ENCODE peak calls at places on chromosomes 16 and 17, in five cellular contexts. One of them, this sample, is unnamed.

GRCh38 chr17:51428668-51429486 is 168.5 kb downstream of the UTP18 start:
- DNase-seq in K562: no peak
- DNase-seq in H1: no peak
- DNase-seq in A549: no peak
- DNase-seq in HepG2: no peak
- DNase-seq in this sample: no peak

GRCh38 chr16:12239226-12239625 is 262.7 kb downstream of the SNX29 start:
- DNase-seq in H1: no peak
- DNase-seq in K562: no peak
- DNase-seq in A549: no peak
- DNase-seq in HepG2: no peak
- DNase-seq in this sample: no peak

GRCh38 chr17:1769826-1770477 is 8.1 kb downstream of the SERPINF1 start:
- DNase-seq in K562: no peak
- DNase-seq in HepG2: peak; percentile 95
- DNase-seq in H1: no peak
- DNase-seq in A549: peak; percentile 61
- DNase-seq in this sample: no peak

GRCh38 chr17:77645441-77646430 is 312.8 kb upstream of the TNRC6C start:
- DNase-seq in A549: no peak
- DNase-seq in HepG2: no peak
- DNase-seq in H1: no peak
- DNase-seq in K562: no peak
- DNase-seq in this sample: no peak

GRCh38 chr17:17313350-17313991 is 10.3 kb downstream of the NT5M start:
- DNase-seq in H1: peak; percentile 79
- DNase-seq in K562: peak; percentile 31
- DNase-seq in A549: peak; percentile 85
- DNase-seq in HepG2: peak; percentile 67
- DNase-seq in this sample: peak; percentile 16

GRCh38 chr16:89498839-89499238 is 8.5 kb upstream of the ANKRD11 start:
- DNase-seq in HepG2: no peak
- DNase-seq in K562: no peak
- DNase-seq in H1: no peak
- DNase-seq in A549: no peak
- DNase-seq in this sample: no peak

GRCh38 chr17:7748098-7748775 is 30.7 kb downstream of the DNAH2 start:
- DNase-seq in HepG2: no peak
- DNase-seq in H1: no peak
- DNase-seq in K562: no peak
- DNase-seq in A549: no peak
- DNase-seq in this sample: no peak

GRCh38 chr16:49127103-49127502 is 154.5 kb downstream of the CBLN1 start:
- DNase-seq in HepG2: no peak
- DNase-seq in K562: peak; percentile 22
- DNase-seq in H1: no peak
- DNase-seq in A549: no peak
- DNase-seq in this sample: no peak

GRCh38 chr17:79814966-79815835 is 18.3 kb upstream of the CBX8 start:
- DNase-seq in K562: no peak
- DNase-seq in A549: no peak
- DNase-seq in H1: peak; percentile 75
- DNase-seq in HepG2: no peak
- DNase-seq in this sample: no peak

GRCh38 chr17:19717411-19717908 is 1.1 kb upstream of the SLC47A2 start:
- DNase-seq in H1: no peak
- DNase-seq in HepG2: no peak
- DNase-seq in A549: no peak
- DNase-seq in K562: no peak
- DNase-seq in this sample: no peak

GRCh38 chr17:14690704-14691103 is 389.8 kb downstream of the HS3ST3B1 start:
- DNase-seq in A549: no peak
- DNase-seq in H1: no peak
- DNase-seq in HepG2: no peak
- DNase-seq in K562: no peak
- DNase-seq in this sample: no peak

GRCh38 chr16:19884021-19884485 is 595 bp downstream of the GPRC5B start:
- DNase-seq in H1: peak; percentile 54
- DNase-seq in HepG2: no peak
- DNase-seq in A549: no peak
- DNase-seq in K562: peak; percentile 25
- DNase-seq in this sample: peak; percentile 15

GRCh38 chr16:11408261-11408660 is 63.0 kb downstream of the RMI2 start:
- DNase-seq in A549: no peak
- DNase-seq in HepG2: no peak
- DNase-seq in H1: no peak
- DNase-seq in K562: no peak
- DNase-seq in this sample: no peak

GRCh38 chr16:19843371-19843770 is 41.3 kb downstream of the GPRC5B start:
- DNase-seq in A549: no peak
- DNase-seq in H1: no peak
- DNase-seq in HepG2: no peak
- DNase-seq in K562: no peak
- DNase-seq in this sample: no peak

GRCh38 chr16:53415504-53415903 is 18.8 kb upstream of the RBL2 start:
- DNase-seq in K562: no peak
- DNase-seq in HepG2: peak; percentile 31
- DNase-seq in A549: no peak
- DNase-seq in H1: no peak
- DNase-seq in this sample: no peak

GRCh38 chr17:2023692-2024571 is 1.2 kb downstream of the RTN4RL1 start:
- DNase-seq in H1: peak; percentile 82
- DNase-seq in A549: peak; percentile 55
- DNase-seq in K562: peak; percentile 57
- DNase-seq in HepG2: no peak
- DNase-seq in this sample: no peak

GRCh38 chr17:36001862-36002603 is 680 bp upstream of the CCL15 start:
- DNase-seq in HepG2: peak; percentile 96
- DNase-seq in K562: no peak
- DNase-seq in A549: no peak
- DNase-seq in H1: no peak
- DNase-seq in this sample: no peak

GRCh38 chr17:2694381-2695242 is 17.0 kb downstream of the CLUH start:
- DNase-seq in H1: no peak
- DNase-seq in HepG2: no peak
- DNase-seq in A549: no peak
- DNase-seq in K562: no peak
- DNase-seq in this sample: no peak

GRCh38 chr17:1031711-1032110 is 34.8 kb downstream of the TIMM22 start:
- DNase-seq in A549: no peak
- DNase-seq in K562: peak; percentile 19
- DNase-seq in H1: peak; percentile 73
- DNase-seq in HepG2: no peak
- DNase-seq in this sample: no peak

GRCh38 chr17:4206945-4207344 is 56.8 kb downstream of the ANKFY1 start:
- DNase-seq in K562: peak; percentile 16
- DNase-seq in HepG2: no peak
- DNase-seq in H1: no peak
- DNase-seq in A549: no peak
- DNase-seq in this sample: no peak

GRCh38 chr16:84138824-84139627 is 6.0 kb downstream of the HSDL1 start:
- DNase-seq in K562: peak; percentile 65
- DNase-seq in HepG2: peak; percentile 97
- DNase-seq in H1: no peak
- DNase-seq in A549: no peak
- DNase-seq in this sample: no peak

GRCh38 chr16:4613636-4614570 is 785 bp downstream of the UBALD1 start:
- DNase-seq in HepG2: peak; percentile 42
- DNase-seq in A549: no peak
- DNase-seq in H1: no peak
- DNase-seq in K562: peak; percentile 78
- DNase-seq in this sample: peak; percentile 44

GRCh38 chr17:78341559-78342437 is 18.1 kb downstream of the SOCS3 start:
- DNase-seq in H1: peak; percentile 80
- DNase-seq in HepG2: no peak
- DNase-seq in A549: peak; percentile 83
- DNase-seq in K562: peak; percentile 99
- DNase-seq in this sample: peak; percentile 43

GRCh38 chr16:86772231-86772510 is 193.8 kb downstream of the FOXL1 start:
- DNase-seq in K562: no peak
- DNase-seq in A549: no peak
- DNase-seq in H1: no peak
- DNase-seq in HepG2: no peak
- DNase-seq in this sample: no peak

GRCh38 chr16:87052506-87052905 is 264.7 kb downstream of the C16orf95 start:
- DNase-seq in A549: no peak
- DNase-seq in K562: peak; percentile 29
- DNase-seq in H1: no peak
- DNase-seq in HepG2: no peak
- DNase-seq in this sample: peak; percentile 78

GRCh38 chr17:22128171-22128570 is 435.8 kb downstream of the KCNJ18 start:
- DNase-seq in HepG2: no peak
- DNase-seq in H1: no peak
- DNase-seq in K562: no peak
- DNase-seq in A549: no peak
- DNase-seq in this sample: no peak

GRCh38 chr17:22128723-22129122 is 436.4 kb downstream of the KCNJ18 start:
- DNase-seq in H1: no peak
- DNase-seq in HepG2: no peak
- DNase-seq in K562: no peak
- DNase-seq in A549: no peak
- DNase-seq in this sample: no peak

DNA sequence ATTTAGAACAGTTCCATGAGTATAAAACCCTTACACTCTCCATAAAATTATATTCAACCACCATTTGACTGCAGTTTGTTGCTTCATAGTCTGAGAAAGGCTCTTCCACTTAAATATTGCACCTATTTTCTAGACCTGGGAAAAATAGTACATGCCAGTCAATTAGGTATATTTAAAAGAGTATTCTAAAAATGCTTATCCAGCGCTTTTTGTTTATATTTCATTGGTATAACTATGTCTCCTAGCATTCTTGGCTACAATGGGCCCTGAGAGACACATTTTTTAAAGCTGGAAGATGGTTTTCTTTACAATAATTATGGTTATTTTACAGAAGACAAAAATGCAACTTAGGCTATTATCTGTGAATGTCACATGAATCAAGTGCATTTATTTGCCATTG is 439.4 kb downstream of the KCNJ18 start:
- DNase-seq in K562: no peak
- DNase-seq in A549: no peak
- DNase-seq in H1: no peak
- DNase-seq in HepG2: no peak
- DNase-seq in this sample: no peak
- TF ChIP-seq JUN in K562: no peak
- TF ChIP-seq JUN in A549: no peak
- TF ChIP-seq JUN in H1: no peak
- TF ChIP-seq JUN in HepG2: no peak
- TF ChIP-seq JUN in this sample: no peak

GRCh38 chr17:37170881-37171460 is 204.8 kb upstream of the C17orf78 start:
- DNase-seq in HepG2: no peak
- DNase-seq in K562: no peak
- DNase-seq in H1: no peak
- DNase-seq in A549: no peak
- DNase-seq in this sample: peak; percentile 57

GRCh38 chr17:37177234-37177633 is 198.6 kb upstream of the C17orf78 start:
- DNase-seq in HepG2: no peak
- DNase-seq in A549: no peak
- DNase-seq in K562: no peak
- DNase-seq in H1: no peak
- DNase-seq in this sample: no peak

GRCh38 chr17:37179893-37180292 is 195.9 kb upstream of the C17orf78 start:
- DNase-seq in HepG2: no peak
- DNase-seq in K562: no peak
- DNase-seq in A549: no peak
- DNase-seq in H1: no peak
- DNase-seq in this sample: peak; percentile 82

GRCh38 chr17:37180371-37180770 is 195.4 kb upstream of the C17orf78 start:
- DNase-seq in K562: no peak
- DNase-seq in HepG2: no peak
- DNase-seq in A549: no peak
- DNase-seq in H1: no peak
- DNase-seq in this sample: no peak

DNA sequence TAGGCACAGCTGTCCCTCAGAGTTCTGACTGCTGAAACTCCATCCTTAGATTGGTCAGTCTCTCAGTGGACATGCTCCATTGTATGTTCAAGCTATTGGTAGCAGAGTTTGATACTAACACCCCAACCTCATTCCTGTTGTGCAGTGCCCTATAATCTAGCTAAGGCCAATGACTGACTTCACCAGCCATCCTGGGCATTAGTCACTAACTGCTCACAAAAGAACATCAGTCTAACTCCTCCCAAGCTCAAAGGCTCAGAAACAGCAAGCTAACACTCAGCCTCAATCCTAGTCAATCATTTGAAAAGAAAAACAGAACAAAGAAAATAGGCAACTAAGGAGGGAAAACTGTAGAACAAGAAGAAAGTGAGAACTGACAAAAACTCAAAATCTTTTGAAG is 199.1 kb upstream of the C17orf78 start:
- DNase-seq in A549: no peak
- DNase-seq in H1: no peak
- DNase-seq in HepG2: no peak
- DNase-seq in K562: no peak
- DNase-seq in this sample: peak; percentile 11
- TF ChIP-seq MAX in A549: no peak
- TF ChIP-seq MAX in H1: no peak
- TF ChIP-seq MAX in HepG2: no peak
- TF ChIP-seq MAX in K562: no peak
- TF ChIP-seq MAX in this sample: no peak

GRCh38 chr17:76561332-76561731 is 21.5 kb downstream of the PRCD start:
- DNase-seq in HepG2: no peak
- DNase-seq in H1: no peak
- DNase-seq in K562: no peak
- DNase-seq in A549: no peak
- DNase-seq in this sample: peak; percentile 77
- H3K4me1 ChIP-seq in HepG2: peaks cover 54% of the 10 kb centered on the region
- H3K4me1 ChIP-seq in H1: peaks cover 9% of the 10 kb centered on the region
- H3K4me1 ChIP-seq in K562: peaks cover 31% of the 10 kb centered on the region
- H3K4me1 ChIP-seq in A549: peaks cover 51% of the 10 kb centered on the region
- H3K4me1 ChIP-seq in this sample: peaks cover 47% of the 10 kb centered on the region

DNA sequence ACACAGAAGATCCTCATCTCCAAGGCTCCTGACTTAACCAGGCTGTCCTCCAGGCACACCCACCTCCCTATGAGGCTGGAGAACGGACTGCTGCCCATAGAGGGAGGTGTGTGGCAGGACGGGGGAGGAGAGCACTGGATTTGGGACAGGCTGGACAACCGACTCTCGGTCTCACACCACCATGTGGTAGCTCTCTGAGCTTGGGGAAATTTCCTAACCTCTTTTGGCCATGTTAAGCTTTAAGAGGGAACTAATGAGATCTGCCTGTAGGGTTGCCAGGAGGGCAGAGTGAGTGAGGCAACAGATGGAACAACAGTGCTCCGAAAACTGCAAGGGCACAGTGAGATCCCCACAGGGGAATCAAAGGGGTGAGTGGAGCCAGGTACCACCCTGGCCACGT is 32.7 kb downstream of the RHBDL3 start:
- DNase-seq in H1: no peak
- DNase-seq in A549: no peak
- DNase-seq in HepG2: no peak
- DNase-seq in K562: peak; percentile 36
- DNase-seq in this sample: no peak
- TF ChIP-seq JUN in H1: no peak
- TF ChIP-seq JUN in A549: no peak
- TF ChIP-seq JUN in HepG2: no peak
- TF ChIP-seq JUN in K562: no peak
- TF ChIP-seq JUN in this sample: no peak

GRCh38 chr16:81996664-81997529 is 14.4 kb downstream of the SDR42E1 start:
- DNase-seq in HepG2: peak; percentile 52
- DNase-seq in A549: peak; percentile 51
- DNase-seq in K562: peak; percentile 45
- DNase-seq in H1: no peak
- DNase-seq in this sample: peak; percentile 90
- TF ChIP-seq MAX in HepG2: no peak
- TF ChIP-seq MAX in A549: no peak
- TF ChIP-seq MAX in K562: no peak
- TF ChIP-seq MAX in H1: no peak
- TF ChIP-seq MAX in this sample: no peak

GRCh38 chr17:39639043-39639442 is 2.1 kb downstream of the STARD3 start:
- DNase-seq in A549: no peak
- DNase-seq in K562: no peak
- DNase-seq in H1: no peak
- DNase-seq in HepG2: no peak
- DNase-seq in this sample: no peak
- H3K4me1 ChIP-seq in A549: peaks cover 37% of the 10 kb centered on the region
- H3K4me1 ChIP-seq in K562: peaks cover 69% of the 10 kb centered on the region
- H3K4me1 ChIP-seq in H1: peaks cover 22% of the 10 kb centered on the region
- H3K4me1 ChIP-seq in HepG2: peaks cover 72% of the 10 kb centered on the region
- H3K4me1 ChIP-seq in this sample: peaks cover 22% of the 10 kb centered on the region

This sample was measured in endothelial cell of umbilical vein.